ENCODE peak calls at places on chromosomes 7 and 10, in six cellular contexts. Y is neuronal stem cell, H is H9, J is H1, K is IMR-90, T is trophoblast cell. G is an unnamed sample.
A peak's percentile ranks its signal among the peaks of the same experiment; 100 is the strongest.

GRCh38 chr7:45069444-45070253 is 19.1 kb downstream of the NACAD start:
- DNase-seq in J (no peak), K (no peak), Y (no peak), H (no peak), T (no peak), G (no peak)

GRCh38 chr7:149669121-149669818 is 104.1 kb downstream of the ZNF467 start:
- DNase-seq in Y (no peak), H (no peak), J (no peak), K (peak; percentile 19), T (peak; percentile 22), G (peak; percentile 35)

GRCh38 chr7:835491-836401 is 3.5 kb downstream of the SUN1 start:
- DNase-seq in T (no peak), Y (no peak), J (no peak), H (no peak), K (no peak), G (peak; percentile 11)

GRCh38 chr7:41122256-41122987 is 580.5 kb downstream of the INHBA start:
- DNase-seq in K (no peak), H (no peak), T (peak; percentile 81), J (no peak), Y (no peak), G (peak; percentile 52)

GRCh38 chr10:114367676-114368391 is 36.5 kb downstream of the AFAP1L2 start:
- DNase-seq in J (no peak), Y (no peak), H (no peak), K (no peak), T (peak; percentile 91), G (peak; percentile 90)

GRCh38 chr7:36639826-36640225 is 84.5 kb downstream of the AOAH start:
- DNase-seq in J (no peak), Y (no peak), K (no peak), T (no peak), H (no peak), G (no peak)

GRCh38 chr7:92057375-92057774 is 76.9 kb downstream of the CYP51A1 start:
- DNase-seq in H (no peak), J (no peak), T (peak; percentile 18), K (no peak), Y (no peak), G (no peak)

GRCh38 chr7:47292832-47293309 is 289.0 kb downstream of the TNS3 start:
- DNase-seq in Y (no peak), J (no peak), H (no peak), T (peak; percentile 47), K (peak; percentile 51), G (no peak)

GRCh38 chr7:36995776-36996175 is 271.5 kb upstream of the AOAH start:
- DNase-seq in T (no peak), J (no peak), H (no peak), K (no peak), Y (no peak), G (no peak)

GRCh38 chr7:34457329-34457728 is 200.7 kb upstream of the NPSR1 start:
- DNase-seq in J (no peak), T (no peak), Y (no peak), H (peak; percentile 30), K (no peak), G (no peak)

GRCh38 chr10:96130326-96130758 is 245 bp downstream of the ZNF518A start:
- DNase-seq in Y (no peak), H (peak; percentile 87), K (peak; percentile 72), T (peak; percentile 79), J (peak; percentile 50), G (peak; percentile 92)

GRCh38 chr7:113824117-113824823 is 94.5 kb downstream of the PPP1R3A start:
- DNase-seq in Y (no peak), H (no peak), J (no peak), K (no peak), T (no peak), G (peak; percentile 11)

GRCh38 chr10:43417950-43418768 is 9.2 kb upstream of the HNRNPF start:
- DNase-seq in Y (no peak), J (no peak), T (no peak), H (no peak), K (no peak), G (no peak)

GRCh38 chr7:22346383-22347107 is 10.4 kb downstream of the RAPGEF5 start:
- DNase-seq in K (no peak), H (no peak), J (no peak), T (peak; percentile 79), Y (no peak), G (no peak)

GRCh38 chr7:19284596-19285300 is 139.5 kb upstream of the FERD3L start:
- DNase-seq in Y (no peak), J (no peak), H (no peak), K (peak; percentile 72), T (peak; percentile 40), G (no peak)

GRCh38 chr10:29501692-29502091 is 133.1 kb downstream of the SVIL start:
- DNase-seq in K (peak; percentile 87), H (no peak), Y (no peak), J (no peak), T (peak; percentile 39), G (peak; percentile 55)

GRCh38 chr10:119489572-119490326 is 52.8 kb downstream of the RGS10 start:
- DNase-seq in K (no peak), Y (peak; percentile 74), J (peak; percentile 53), T (peak; percentile 48), H (peak; percentile 86), G (peak; percentile 54)

GRCh38 chr10:12556057-12556456 is 206.7 kb downstream of the CAMK1D start:
- DNase-seq in T (no peak), J (no peak), H (no peak), K (no peak), Y (no peak), G (peak; percentile 13)

GRCh38 chr7:156156734-156157408 is 344.6 kb upstream of the SHH start:
- DNase-seq in T (peak; percentile 51), K (no peak), Y (peak; percentile 27), H (peak; percentile 64), J (peak; percentile 19), G (no peak)

GRCh38 chr10:97456686-97457065 is 10.7 kb downstream of the ZDHHC16 start:
- DNase-seq in Y (no peak), H (no peak), T (no peak), J (no peak), K (no peak), G (no peak)

GRCh38 chr10:97543025-97543546 is 29.5 kb upstream of the ANKRD2 start:
- DNase-seq in Y (no peak), J (no peak), K (peak; percentile 98), T (peak; percentile 87), H (no peak), G (peak; percentile 97)

GRCh38 chr10:75532253-75532924 is 101.0 kb downstream of the LRMDA start:
- DNase-seq in Y (no peak), T (no peak), J (no peak), H (no peak), K (peak; percentile 8), G (peak; percentile 45)

GRCh38 chr10:65394898-65395297 is 1530.9 kb upstream of the LRRTM3 start:
- DNase-seq in Y (no peak), J (no peak), T (no peak), K (no peak), H (no peak), G (peak; percentile 63)

GRCh38 chr7:31059551-31059950 is 7.4 kb downstream of the ADCYAP1R1 start:
- DNase-seq in J (peak; percentile 41), H (peak; percentile 80), K (no peak), Y (no peak), T (no peak), G (no peak)

GRCh38 chr7:44108768-44109750 is 4.9 kb downstream of the AEBP1 start:
- DNase-seq in Y (no peak), H (no peak), T (no peak), K (no peak), J (no peak), G (no peak)

DNA sequence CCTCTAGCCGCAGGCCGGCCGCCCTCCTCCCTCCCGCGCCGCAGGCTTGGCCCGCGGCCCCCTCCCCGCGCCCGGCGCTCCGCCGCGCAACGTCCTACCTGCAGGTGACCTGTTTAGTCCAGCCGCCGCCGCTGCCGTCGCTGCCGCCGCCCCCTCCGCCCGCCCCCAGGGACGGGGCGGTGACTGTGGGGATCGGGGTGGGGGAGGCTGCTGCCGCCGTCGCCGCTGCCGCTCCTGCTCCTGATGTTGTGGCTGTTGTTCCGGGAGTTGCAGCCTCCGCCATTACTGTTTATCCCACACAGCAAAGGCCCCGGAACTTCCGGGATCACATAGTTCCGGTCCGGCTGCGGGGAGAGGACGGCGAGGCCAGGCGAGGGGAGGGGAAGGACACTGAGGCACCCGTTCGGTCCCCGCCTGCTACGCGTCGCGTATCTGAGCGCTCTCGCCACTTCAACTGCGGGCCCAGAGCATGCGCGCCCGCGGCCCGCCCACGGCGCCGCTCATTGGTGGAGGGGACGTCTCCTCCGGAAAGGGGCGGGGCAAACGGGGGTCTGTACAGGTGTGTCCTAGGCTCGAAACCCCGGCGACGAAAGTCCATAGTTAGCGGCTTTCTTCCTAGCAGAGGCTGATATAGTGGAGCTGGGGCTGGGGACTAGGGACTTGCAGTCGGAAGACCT is at the start of gene MKRN1:
- DNase-seq in J (peak; percentile 94), Y (peak; percentile 90), H (peak; percentile 98), K (peak; percentile 90), T (peak; percentile 97), G (peak; percentile 95)
- H3K23ac ChIP-seq in J (no peak within 1 kb of the TSS), Y (peak within 1 kb of the TSS; percentile 99), H (no peak within 1 kb of the TSS), K (no peak within 1 kb of the TSS), T (no peak within 1 kb of the TSS), G (no peak within 1 kb of the TSS)

GRCh38 chr7:137791947-137792346 is 54.8 kb downstream of the DGKI start:
- DNase-seq in H (no peak), Y (no peak), T (no peak), J (no peak), K (no peak), G (no peak)

GRCh38 chr7:137790828-137791227 is 55.9 kb downstream of the DGKI start:
- DNase-seq in T (no peak), H (no peak), K (no peak), J (no peak), Y (no peak), G (no peak)

GRCh38 chr7:137789215-137789899 is 57.4 kb downstream of the DGKI start:
- DNase-seq in Y (no peak), T (no peak), J (no peak), K (no peak), H (no peak), G (no peak)
- H4K91ac ChIP-seq in Y (no peak overlapping the region), T (no peak overlapping the region), J (no peak overlapping the region), K (no peak overlapping the region), H (no peak overlapping the region), G (no peak overlapping the region)

DNA sequence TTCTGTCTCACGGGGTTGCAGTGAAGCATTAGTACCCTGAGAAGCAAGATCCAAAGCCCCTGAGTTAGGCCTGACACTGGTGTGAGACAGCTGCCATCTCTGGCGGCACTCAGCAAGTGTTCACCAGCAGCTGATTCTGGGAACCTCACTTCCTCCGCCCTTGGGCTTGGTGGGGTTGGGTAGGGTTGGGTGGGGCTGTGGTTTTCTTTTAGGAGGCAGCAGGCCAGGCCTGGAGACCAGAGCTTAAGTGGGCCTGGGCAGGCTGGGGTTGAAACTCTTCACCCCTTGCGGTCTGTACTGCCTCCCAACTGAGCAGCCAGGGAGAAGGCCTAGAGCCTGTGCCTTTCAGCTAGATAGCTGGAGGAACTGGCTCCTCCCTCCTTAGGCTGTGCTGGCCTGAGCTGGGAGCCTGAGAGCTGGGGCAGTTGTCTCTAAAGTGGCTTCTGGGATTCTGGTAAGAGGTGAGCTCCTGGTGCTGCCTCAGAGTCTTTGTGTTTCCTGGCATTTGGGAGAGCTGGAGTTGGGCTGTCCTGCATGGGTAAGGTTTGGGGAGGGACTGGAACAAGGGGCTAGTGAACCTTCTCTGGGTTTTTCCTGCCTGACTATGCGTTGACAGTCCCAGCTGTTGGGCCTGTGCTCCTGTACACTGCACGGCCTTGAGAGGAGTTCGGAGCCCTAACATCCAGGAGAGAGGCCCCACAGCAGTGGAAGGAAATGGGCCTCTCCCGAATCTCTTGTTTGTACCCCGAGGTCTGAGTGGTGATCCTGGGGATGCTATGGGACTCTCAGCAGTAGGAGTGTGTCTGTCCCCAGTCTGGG is 5.1 kb downstream of the TSPAN14 start:
- DNase-seq in T (no peak), Y (no peak), H (peak; percentile 43), J (no peak), K (no peak), G (peak; percentile 89)
- H3K23ac ChIP-seq in T (no peak overlapping the region), Y (peak overlapping the region; percentile 49), H (no peak overlapping the region), J (no peak overlapping the region), K (peak overlapping the region; percentile 60), G (no peak overlapping the region)

GRCh38 chr10:132834311-132834761 is 48.4 kb upstream of the NKX6-2 start:
- DNase-seq in Y (no peak), J (no peak), K (no peak), H (peak; percentile 17), T (no peak), G (no peak)
- H4K91ac ChIP-seq in Y (no peak overlapping the region), J (no peak overlapping the region), K (no peak overlapping the region), H (no peak overlapping the region), T (no peak overlapping the region), G (no peak overlapping the region)